ENCODE peak calls at places on chromosome 3, in six cellular contexts. J, Q, H, B, V and C are unnamed samples. For H3K4me1, the result is how much of the 10 kb centered on the place peaks cover.

GRCh38 chr3:197337656-197338055 is 39.2 kb upstream of the DLG1 start:
- DNase-seq in J (no peak), Q (no peak), H (no peak), B (no peak), V (no peak), C (no peak)

GRCh38 chr3:42182555-42182954 is 83.4 kb downstream of the CCK start:
- DNase-seq in J (no peak), Q (no peak), H (no peak), B (no peak), V (no peak), C (no peak)

GRCh38 chr3:157785071-157785826 is 282.0 kb upstream of the VEPH1 start:
- DNase-seq in J (no peak), Q (no peak), H (no peak), B (no peak), V (no peak), C (no peak)

GRCh38 chr3:146746190-146746589 is 141.0 kb upstream of the PLSCR5 start:
- DNase-seq in J (no peak), Q (no peak), H (no peak), B (no peak), V (no peak), C (no peak)

GRCh38 chr3:155963557-155963956 is 93.1 kb downstream of the GMPS start:
- DNase-seq in J (no peak), Q (no peak), H (no peak), B (no peak), V (no peak), C (no peak)

GRCh38 chr3:30440147-30440604 is 166.2 kb upstream of the TGFBR2 start:
- DNase-seq in J (no peak), Q (no peak), H (no peak), B (no peak), V (no peak), C (no peak)

GRCh38 chr3:279325-279724 is 82.8 kb downstream of the CHL1 start:
- DNase-seq in J (no peak), Q (no peak), H (no peak), B (no peak), V (no peak), C (no peak)

GRCh38 chr3:190492129-190492528 is 21.8 kb upstream of the IL1RAP start:
- DNase-seq in J (no peak), Q (no peak), H (no peak), B (no peak), V (no peak), C (no peak)

GRCh38 chr3:42749753-42750231 is 23.3 kb downstream of the CCDC13 start:
- DNase-seq in J (peak), Q (no peak), H (peak), B (no peak), V (no peak), C (no peak)

GRCh38 chr3:45546636-45547201 is 47.8 kb upstream of the LIMD1 start:
- DNase-seq in J (no peak), Q (no peak), H (no peak), B (no peak), V (no peak), C (no peak)

GRCh38 chr3:109131276-109131675 is 5.2 kb upstream of the C3orf85 start:
- DNase-seq in J (no peak), Q (no peak), H (no peak), B (no peak), V (no peak), C (no peak)

GRCh38 chr3:9172851-9173320 is 76.6 kb downstream of the SRGAP3 start:
- DNase-seq in J (no peak), Q (no peak), H (no peak), B (no peak), V (no peak), C (peak)

GRCh38 chr3:133374706-133375105 is 25.1 kb upstream of the BFSP2 start:
- DNase-seq in J (no peak), Q (no peak), H (no peak), B (no peak), V (no peak), C (no peak)

GRCh38 chr3:5198313-5198677 is 10.8 kb downstream of the EDEM1 start:
- DNase-seq in J (no peak), Q (no peak), H (no peak), B (no peak), V (no peak), C (no peak)

GRCh38 chr3:5195605-5196004 is 8.1 kb downstream of the EDEM1 start:
- DNase-seq in J (no peak), Q (no peak), H (no peak), B (no peak), V (no peak), C (no peak)

GRCh38 chr3:5194801-5195509 is 7.4 kb downstream of the EDEM1 start:
- DNase-seq in J (peak), Q (peak), H (no peak), B (no peak), V (no peak), C (peak)

GRCh38 chr3:5197470-5198312 is 10.2 kb downstream of the EDEM1 start:
- DNase-seq in J (no peak), Q (no peak), H (no peak), B (no peak), V (no peak), C (no peak)

GRCh38 chr3:5197022-5197421 is 9.5 kb downstream of the EDEM1 start:
- DNase-seq in J (no peak), Q (no peak), H (no peak), B (no peak), V (no peak), C (no peak)
- H3K4me1 ChIP-seq in J (under half), Q (under half), H (half or more), B (under half), V (under half), C (under half)

GRCh38 chr3:98532709-98533571 is 1.2 kb downstream of the GPR15 start:
- DNase-seq in J (no peak), Q (no peak), H (no peak), B (no peak), V (no peak), C (no peak)
- TF ChIP-seq POLR2A in J (no peak), Q (no peak), H (no peak), B (no peak), V (no peak), C (no peak)

DNA sequence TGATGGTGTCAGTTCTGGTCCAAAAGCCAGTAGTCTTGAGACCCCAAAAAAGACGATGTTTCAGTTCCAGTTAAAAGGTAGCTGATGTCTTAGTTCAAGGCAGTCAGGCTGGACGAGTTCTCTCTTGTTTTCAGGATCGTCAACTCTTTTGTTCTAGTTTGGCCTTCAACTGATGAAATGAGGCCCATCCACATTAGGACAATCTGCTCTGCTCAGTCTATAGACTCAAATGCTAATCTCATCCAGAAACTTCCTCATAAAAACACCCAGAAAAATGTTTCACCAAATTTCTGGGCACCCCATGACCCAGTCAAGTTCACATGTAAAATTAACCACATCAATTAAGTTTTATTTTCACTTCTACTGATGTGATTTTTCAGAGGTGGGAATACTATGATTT is 74.0 kb downstream of the MOBP start:
- DNase-seq in J (no peak), Q (no peak), H (no peak), B (no peak), V (no peak), C (no peak)
- H3K4me1 ChIP-seq in J (under half), Q (under half), H (under half), B (under half), V (under half), C (under half)

DNA sequence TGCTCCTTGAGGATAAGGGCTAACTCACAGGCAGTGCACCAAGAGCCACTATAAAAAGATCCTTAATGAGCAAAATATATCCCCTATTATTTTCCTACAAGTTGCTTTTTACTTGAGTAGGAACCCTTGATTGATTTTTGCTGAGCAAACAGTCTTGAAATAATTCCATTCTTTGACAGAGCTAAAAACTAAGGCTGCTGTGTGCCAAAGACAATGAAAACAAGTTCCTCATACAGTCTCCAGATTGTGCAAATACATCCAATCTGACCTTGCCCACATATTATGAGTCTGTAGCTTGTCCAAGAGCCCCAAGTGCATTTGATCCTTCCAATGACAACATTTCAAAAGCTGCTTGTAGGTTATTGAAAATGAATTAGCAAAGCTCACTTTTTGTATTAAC is 15.0 kb downstream of the PRKAR2A start:
- DNase-seq in J (no peak), Q (no peak), H (no peak), B (no peak), V (no peak), C (no peak)
- TF ChIP-seq POLR2A in J (no peak), Q (no peak), H (no peak), B (no peak), V (no peak), C (no peak)

GRCh38 chr3:193833592-193833991 is 240.6 kb downstream of the OPA1 start:
- DNase-seq in J (no peak), Q (no peak), H (peak), B (no peak), V (no peak), C (no peak)
- H3K4me1 ChIP-seq in J (under half), Q (under half), H (under half), B (under half), V (under half), C (under half)

DNA sequence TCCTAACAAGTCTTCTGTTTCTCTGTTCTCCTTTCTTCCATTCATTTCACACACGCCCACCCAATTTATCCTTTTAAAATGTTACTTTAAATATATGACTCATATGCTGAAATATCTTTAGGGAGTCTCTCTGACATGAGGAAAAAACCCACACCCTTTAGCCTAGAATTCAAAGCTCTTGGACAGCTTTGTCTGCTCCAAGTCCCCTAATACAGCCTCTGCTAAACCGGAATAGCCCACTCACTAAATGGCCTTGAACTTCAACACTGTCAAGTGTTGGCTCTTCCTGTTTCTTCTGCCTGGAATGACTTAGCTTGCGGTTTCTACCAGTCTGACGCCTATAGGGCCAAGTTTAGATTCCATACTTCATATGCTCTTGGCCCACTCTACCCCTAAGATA is 3.3 kb upstream of the CD96 start:
- DNase-seq in J (no peak), Q (no peak), H (no peak), B (no peak), V (no peak), C (no peak)
- TF ChIP-seq POLR2A in J (no peak), Q (no peak), H (no peak), B (no peak), V (no peak), C (no peak)

DNA sequence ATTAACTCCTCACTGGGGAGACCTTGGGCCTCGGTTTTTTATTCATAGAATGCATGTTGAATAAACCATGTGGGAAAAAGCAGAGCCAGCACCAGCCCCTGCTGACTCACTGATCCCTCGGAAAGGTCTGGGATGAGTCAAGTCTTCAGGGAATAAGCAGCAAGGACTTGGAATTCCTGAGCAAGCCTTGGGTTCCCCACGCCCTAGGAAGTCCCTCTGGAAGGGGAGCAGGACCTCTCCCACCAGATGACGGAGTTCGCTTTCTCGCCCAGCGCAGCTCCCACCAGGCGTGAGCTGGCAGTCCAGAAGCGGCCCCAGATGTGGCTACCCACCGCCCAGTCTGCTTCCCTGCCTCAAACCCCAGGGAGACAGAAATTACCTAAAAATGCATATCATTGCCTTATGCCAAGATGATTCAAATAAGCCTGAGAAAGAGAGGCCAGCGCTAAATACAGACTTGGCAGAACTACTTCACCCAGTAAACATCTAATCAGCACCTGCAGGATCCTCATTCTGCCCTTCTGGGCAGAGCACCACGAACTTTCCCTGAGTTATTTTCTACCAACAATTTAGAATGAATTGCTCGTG is 45.5 kb downstream of the BTD start:
- DNase-seq in J (no peak), Q (peak), H (no peak), B (no peak), V (no peak), C (no peak)
- H3K4me1 ChIP-seq in J (under half), Q (under half), H (under half), B (under half), V (under half), C (under half)

DNA sequence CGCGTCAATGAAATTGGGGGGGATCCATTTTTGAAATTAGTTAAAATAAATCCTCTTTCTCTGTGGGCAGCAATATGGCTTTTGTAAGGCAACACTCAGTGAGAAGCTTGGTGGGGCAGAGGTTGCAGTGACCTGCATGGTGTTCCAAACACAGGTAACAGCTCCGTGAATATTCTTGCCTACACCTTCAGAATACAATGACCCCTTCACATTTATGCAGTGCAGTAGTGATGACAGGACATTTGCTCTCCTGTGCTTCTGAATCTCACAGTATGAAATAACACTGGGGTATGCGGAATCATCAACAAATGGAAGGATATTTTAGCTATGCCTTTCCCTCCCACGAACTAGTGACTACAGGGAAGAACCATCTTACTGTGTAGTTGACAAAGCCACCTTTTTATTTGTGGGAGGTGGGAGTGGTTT is 6.9 kb downstream of the AHSG start:
- DNase-seq in J (no peak), Q (no peak), H (no peak), B (no peak), V (no peak), C (no peak)
- TF ChIP-seq POLR2A in J (no peak), Q (no peak), H (no peak), B (no peak), V (no peak), C (no peak)

DNA sequence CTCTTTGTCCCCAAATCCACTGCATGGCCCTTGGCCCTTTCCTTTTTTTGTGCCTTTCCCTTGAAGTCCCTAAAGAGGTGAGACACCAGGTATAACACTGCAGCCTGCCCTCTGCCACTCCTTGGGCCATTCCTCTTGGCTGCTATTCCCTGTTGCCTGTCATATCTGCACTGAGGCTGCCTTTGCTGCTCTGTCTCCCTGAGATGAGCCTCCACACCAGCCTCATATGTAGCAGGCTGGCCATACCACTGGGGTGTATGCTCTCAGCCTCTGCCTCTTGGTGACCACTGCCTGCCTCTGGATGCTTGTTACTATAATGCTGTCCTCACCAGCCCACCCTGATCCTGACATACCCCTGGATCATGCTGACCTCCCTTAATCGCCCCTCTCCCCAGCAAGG is 252.0 kb downstream of the CLSTN2 start:
- DNase-seq in J (no peak), Q (no peak), H (no peak), B (no peak), V (no peak), C (no peak)
- H3K4me1 ChIP-seq in J (under half), Q (under half), H (under half), B (under half), V (under half), C (under half)